ENCODE peak calls at places on chromosome 10, in eight cellular contexts. One of them, this sample, is unnamed.

GRCh38 chr10:63464402-63465292 is 1.1 kb downstream of the JMJD1C start:
- DNase-seq in WTC11: no peak
- DNase-seq in K562: peak
- DNase-seq in A549: peak
- DNase-seq in GM12878: no peak
- DNase-seq in H1: no peak
- DNase-seq in HepG2: no peak
- DNase-seq in SK-N-SH: peak
- DNase-seq in this sample: peak

GRCh38 chr10:34494012-34494411 is 321.1 kb downstream of the PARD3 start:
- DNase-seq in WTC11: no peak
- DNase-seq in SK-N-SH: no peak
- DNase-seq in GM12878: no peak
- DNase-seq in K562: no peak
- DNase-seq in H1: no peak
- DNase-seq in HepG2: no peak
- DNase-seq in A549: peak
- DNase-seq in this sample: peak

GRCh38 chr10:124693801-124694416 is 50.3 kb downstream of the FAM53B start:
- DNase-seq in SK-N-SH: no peak
- DNase-seq in K562: peak
- DNase-seq in GM12878: no peak
- DNase-seq in A549: no peak
- DNase-seq in HepG2: no peak
- DNase-seq in H1: no peak
- DNase-seq in WTC11: no peak
- DNase-seq in this sample: no peak

GRCh38 chr10:96964131-96964530 is 132.0 kb downstream of the LCOR start:
- DNase-seq in HepG2: no peak
- DNase-seq in GM12878: no peak
- DNase-seq in K562: no peak
- DNase-seq in SK-N-SH: no peak
- DNase-seq in WTC11: no peak
- DNase-seq in H1: no peak
- DNase-seq in A549: no peak
- DNase-seq in this sample: no peak

GRCh38 chr10:73368238-73368637 is 9.6 kb upstream of the CFAP70 start:
- DNase-seq in HepG2: no peak
- DNase-seq in K562: no peak
- DNase-seq in A549: no peak
- DNase-seq in H1: no peak
- DNase-seq in WTC11: no peak
- DNase-seq in SK-N-SH: no peak
- DNase-seq in GM12878: no peak
- DNase-seq in this sample: no peak

GRCh38 chr10:7787150-7787856 is 490 bp downstream of the KIN start:
- DNase-seq in HepG2: no peak
- DNase-seq in K562: peak
- DNase-seq in A549: no peak
- DNase-seq in H1: no peak
- DNase-seq in WTC11: no peak
- DNase-seq in GM12878: no peak
- DNase-seq in SK-N-SH: no peak
- DNase-seq in this sample: peak

GRCh38 chr10:118249714-118250113 is 92.4 kb downstream of the FAM204A start:
- DNase-seq in A549: no peak
- DNase-seq in H1: no peak
- DNase-seq in GM12878: no peak
- DNase-seq in WTC11: no peak
- DNase-seq in K562: no peak
- DNase-seq in HepG2: no peak
- DNase-seq in SK-N-SH: no peak
- DNase-seq in this sample: no peak

GRCh38 chr10:131857156-131858117 is 43.4 kb upstream of the PPP2R2D start:
- DNase-seq in SK-N-SH: peak
- DNase-seq in K562: no peak
- DNase-seq in HepG2: no peak
- DNase-seq in GM12878: no peak
- DNase-seq in H1: no peak
- DNase-seq in WTC11: no peak
- DNase-seq in A549: no peak
- DNase-seq in this sample: no peak

GRCh38 chr10:101660268-101660667 is 34.7 kb downstream of the FBXW4 start:
- DNase-seq in GM12878: no peak
- DNase-seq in K562: no peak
- DNase-seq in HepG2: no peak
- DNase-seq in WTC11: no peak
- DNase-seq in H1: no peak
- DNase-seq in A549: no peak
- DNase-seq in SK-N-SH: no peak
- DNase-seq in this sample: no peak

GRCh38 chr10:11505636-11506035 is 105.8 kb downstream of the USP6NL start:
- DNase-seq in H1: no peak
- DNase-seq in SK-N-SH: no peak
- DNase-seq in A549: no peak
- DNase-seq in HepG2: no peak
- DNase-seq in K562: no peak
- DNase-seq in GM12878: no peak
- DNase-seq in WTC11: no peak
- DNase-seq in this sample: no peak

GRCh38 chr10:21655687-21656086 is 121.7 kb downstream of the MLLT10 start:
- DNase-seq in WTC11: no peak
- DNase-seq in K562: no peak
- DNase-seq in GM12878: no peak
- DNase-seq in HepG2: peak
- DNase-seq in H1: no peak
- DNase-seq in SK-N-SH: no peak
- DNase-seq in A549: no peak
- DNase-seq in this sample: no peak

GRCh38 chr10:21661935-21662334 is 127.9 kb downstream of the MLLT10 start:
- DNase-seq in H1: no peak
- DNase-seq in GM12878: no peak
- DNase-seq in SK-N-SH: no peak
- DNase-seq in K562: no peak
- DNase-seq in HepG2: no peak
- DNase-seq in WTC11: no peak
- DNase-seq in A549: no peak
- DNase-seq in this sample: no peak

GRCh38 chr10:21662635-21663034 is 128.6 kb downstream of the MLLT10 start:
- DNase-seq in A549: no peak
- DNase-seq in H1: no peak
- DNase-seq in SK-N-SH: no peak
- DNase-seq in GM12878: no peak
- DNase-seq in K562: no peak
- DNase-seq in WTC11: no peak
- DNase-seq in HepG2: no peak
- DNase-seq in this sample: no peak

DNA sequence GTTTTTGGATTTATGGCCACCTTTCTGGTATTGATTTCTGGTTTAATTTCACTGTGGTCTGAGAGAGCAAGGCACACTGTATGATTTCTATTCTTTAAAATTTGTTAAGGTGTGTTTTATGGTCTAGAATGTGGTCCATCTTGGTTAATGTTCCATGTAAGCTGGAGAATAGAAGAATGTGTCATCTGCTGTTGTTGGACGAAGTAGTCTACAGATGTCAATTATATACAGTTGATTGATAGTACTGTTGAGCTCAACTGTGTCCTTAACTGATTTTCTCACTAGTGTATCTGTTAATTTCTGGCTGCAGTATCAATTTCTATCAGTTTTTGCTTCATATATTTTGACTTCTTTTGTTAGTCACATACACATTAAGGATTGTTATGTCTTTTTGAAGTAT is 127.1 kb downstream of the MLLT10 start:
- DNase-seq in A549: no peak
- DNase-seq in WTC11: no peak
- DNase-seq in HepG2: no peak
- DNase-seq in SK-N-SH: no peak
- DNase-seq in GM12878: no peak
- DNase-seq in K562: no peak
- DNase-seq in H1: no peak
- DNase-seq in this sample: no peak
- TF ChIP-seq USF2 in A549: no peak
- TF ChIP-seq USF2 in WTC11: no peak
- TF ChIP-seq USF2 in HepG2: no peak
- TF ChIP-seq USF2 in SK-N-SH: no peak
- TF ChIP-seq USF2 in GM12878: no peak
- TF ChIP-seq USF2 in K562: no peak
- TF ChIP-seq USF2 in H1: no peak
- TF ChIP-seq USF2 in this sample: no peak

GRCh38 chr10:107814865-107815487 is 650.5 kb upstream of the SORCS1 start:
- DNase-seq in GM12878: peak
- DNase-seq in H1: peak
- DNase-seq in SK-N-SH: peak
- DNase-seq in HepG2: peak
- DNase-seq in A549: peak
- DNase-seq in WTC11: peak
- DNase-seq in K562: no peak
- DNase-seq in this sample: peak
- TF ChIP-seq CTCF in GM12878: peak
- TF ChIP-seq CTCF in H1: peak
- TF ChIP-seq CTCF in SK-N-SH: peak
- TF ChIP-seq CTCF in HepG2: peak
- TF ChIP-seq CTCF in A549: no peak
- TF ChIP-seq CTCF in WTC11: peak
- TF ChIP-seq CTCF in K562: peak
- TF ChIP-seq CTCF in this sample: peak

GRCh38 chr10:113706623-113707022 is 26.9 kb downstream of the CASP7 start:
- DNase-seq in K562: no peak
- DNase-seq in GM12878: no peak
- DNase-seq in A549: no peak
- DNase-seq in HepG2: no peak
- DNase-seq in WTC11: no peak
- DNase-seq in H1: no peak
- DNase-seq in SK-N-SH: no peak
- DNase-seq in this sample: no peak

GRCh38 chr10:113709221-113709838 is 29.6 kb downstream of the CASP7 start:
- DNase-seq in WTC11: no peak
- DNase-seq in A549: peak
- DNase-seq in H1: no peak
- DNase-seq in K562: no peak
- DNase-seq in GM12878: no peak
- DNase-seq in SK-N-SH: no peak
- DNase-seq in HepG2: no peak
- DNase-seq in this sample: peak

GRCh38 chr10:113708640-113709039 is 28.9 kb downstream of the CASP7 start:
- DNase-seq in HepG2: no peak
- DNase-seq in K562: no peak
- DNase-seq in H1: no peak
- DNase-seq in GM12878: no peak
- DNase-seq in A549: no peak
- DNase-seq in WTC11: no peak
- DNase-seq in SK-N-SH: no peak
- DNase-seq in this sample: no peak

GRCh38 chr10:113705344-113705878 is 25.7 kb downstream of the CASP7 start:
- DNase-seq in GM12878: no peak
- DNase-seq in WTC11: no peak
- DNase-seq in HepG2: no peak
- DNase-seq in H1: no peak
- DNase-seq in K562: no peak
- DNase-seq in A549: no peak
- DNase-seq in SK-N-SH: no peak
- DNase-seq in this sample: no peak

GRCh38 chr10:113704637-113705343 is 25.1 kb downstream of the CASP7 start:
- DNase-seq in HepG2: peak
- DNase-seq in WTC11: no peak
- DNase-seq in K562: peak
- DNase-seq in GM12878: no peak
- DNase-seq in SK-N-SH: peak
- DNase-seq in A549: peak
- DNase-seq in H1: no peak
- DNase-seq in this sample: peak
- TF ChIP-seq USF2 in HepG2: no peak
- TF ChIP-seq USF2 in WTC11: no peak
- TF ChIP-seq USF2 in K562: no peak
- TF ChIP-seq USF2 in GM12878: no peak
- TF ChIP-seq USF2 in SK-N-SH: no peak
- TF ChIP-seq USF2 in A549: no peak
- TF ChIP-seq USF2 in H1: no peak
- TF ChIP-seq USF2 in this sample: peak

GRCh38 chr10:110500515-110500905 is 2.8 kb downstream of the DUSP5 start:
- DNase-seq in K562: no peak
- DNase-seq in H1: no peak
- DNase-seq in SK-N-SH: no peak
- DNase-seq in A549: peak
- DNase-seq in GM12878: no peak
- DNase-seq in HepG2: no peak
- DNase-seq in WTC11: no peak
- DNase-seq in this sample: peak

GRCh38 chr10:110497438-110498086 is at the start of gene DUSP5:
- DNase-seq in K562: peak
- DNase-seq in WTC11: peak
- DNase-seq in GM12878: peak
- DNase-seq in A549: peak
- DNase-seq in H1: peak
- DNase-seq in SK-N-SH: peak
- DNase-seq in HepG2: peak
- DNase-seq in this sample: peak

GRCh38 chr10:110498087-110498981 is 627 bp downstream of the DUSP5 start:
- DNase-seq in HepG2: no peak
- DNase-seq in K562: peak
- DNase-seq in A549: peak
- DNase-seq in SK-N-SH: peak
- DNase-seq in WTC11: peak
- DNase-seq in H1: no peak
- DNase-seq in GM12878: no peak
- DNase-seq in this sample: peak

GRCh38 chr10:110499796-110500514 is 2.2 kb downstream of the DUSP5 start:
- DNase-seq in HepG2: no peak
- DNase-seq in H1: no peak
- DNase-seq in A549: peak
- DNase-seq in K562: no peak
- DNase-seq in SK-N-SH: no peak
- DNase-seq in WTC11: no peak
- DNase-seq in GM12878: no peak
- DNase-seq in this sample: peak

DNA sequence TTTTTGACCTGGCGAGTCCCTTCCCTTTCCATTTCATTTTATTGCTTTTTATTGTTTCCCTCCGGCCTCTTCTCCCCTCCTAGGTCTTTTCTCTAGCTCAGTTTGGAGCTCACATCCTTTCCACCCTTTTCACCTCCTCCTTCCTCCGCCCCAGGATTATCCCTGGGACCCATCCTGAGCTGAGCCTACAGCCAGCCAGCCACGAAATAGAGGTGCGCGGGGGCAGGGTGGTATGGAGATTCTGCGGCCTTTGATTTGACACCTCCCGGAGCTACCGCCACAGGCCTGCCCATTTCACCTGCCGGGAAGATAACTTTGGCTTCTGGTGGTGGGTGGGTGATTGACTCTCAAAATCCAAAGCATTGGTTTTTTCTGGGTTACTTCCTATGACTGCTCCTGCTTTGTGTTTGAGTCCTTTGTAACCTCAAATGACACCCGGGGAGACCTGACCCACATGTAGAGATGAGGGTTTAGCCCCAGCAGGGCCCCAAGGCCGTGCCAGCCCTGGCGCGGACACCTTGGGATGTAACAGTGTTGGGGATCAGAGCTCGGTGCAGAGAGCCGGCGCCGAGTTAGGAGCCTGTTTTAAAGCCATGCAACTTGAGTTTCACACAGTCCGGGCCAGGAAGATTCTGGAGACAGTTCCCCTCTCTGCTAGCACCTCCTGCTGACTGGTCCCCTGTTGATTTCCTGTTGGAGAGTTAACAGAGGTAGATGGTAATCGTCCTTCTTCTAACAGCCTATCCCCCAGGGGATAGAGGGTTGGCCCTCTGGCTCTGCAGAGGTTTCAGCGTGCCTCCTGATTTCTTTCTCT is 1.5 kb downstream of the DUSP5 start:
- DNase-seq in A549: peak
- DNase-seq in K562: no peak
- DNase-seq in HepG2: peak
- DNase-seq in SK-N-SH: no peak
- DNase-seq in H1: peak
- DNase-seq in WTC11: peak
- DNase-seq in GM12878: peak
- DNase-seq in this sample: peak
- TF ChIP-seq CTCF in A549: peak
- TF ChIP-seq CTCF in K562: peak
- TF ChIP-seq CTCF in HepG2: peak
- TF ChIP-seq CTCF in SK-N-SH: peak
- TF ChIP-seq CTCF in H1: no peak
- TF ChIP-seq CTCF in WTC11: no peak
- TF ChIP-seq CTCF in GM12878: peak
- TF ChIP-seq CTCF in this sample: peak

This sample was measured in IMR-90.